ENCODE peak calls at places on chromosomes 13 and 19, in four cellular contexts. V is lung, K is cardiac fibroblast, S is EL. H is an unnamed sample.

GRCh38 chr19:3606690-3607289 is at the start of gene TBXA2R:
- DNase-seq in V (peak), K (peak), S (peak), H (no peak)

GRCh38 chr13:87671824-87672603 is 843 bp downstream of the SLITRK5 start:
- DNase-seq in V (no peak), K (no peak), S (no peak), H (no peak)

GRCh38 chr13:88144580-88144979 is 473.4 kb downstream of the SLITRK5 start:
- DNase-seq in V (no peak), K (no peak), S (no peak), H (no peak)

GRCh38 chr13:51804295-51805172 is 571 bp upstream of the DHRS12 start:
- DNase-seq in V (no peak), K (no peak), S (no peak), H (no peak)

GRCh38 chr13:32475403-32475802 is 47.5 kb upstream of the N4BP2L1 start:
- DNase-seq in V (no peak), K (no peak), S (no peak), H (no peak)

GRCh38 chr19:14763497-14764145 is 14.7 kb downstream of the ADGRE2 start:
- DNase-seq in V (no peak), K (no peak), S (no peak), H (no peak)

GRCh38 chr19:53910170-53910518 is 1.1 kb downstream of the CACNG7 start:
- DNase-seq in V (no peak), K (no peak), S (no peak), H (no peak)

GRCh38 chr13:93146584-93147292 is 79.9 kb upstream of the GPC6 start:
- DNase-seq in V (no peak), K (peak), S (peak), H (no peak)

GRCh38 chr13:33111414-33112110 is 95.3 kb downstream of the KL start:
- DNase-seq in V (no peak), K (peak), S (peak), H (no peak)

GRCh38 chr19:50047686-50048085 is 21.9 kb downstream of the ZNF473 start:
- DNase-seq in V (no peak), K (no peak), S (no peak), H (no peak)

GRCh38 chr13:78256479-78256878 is 337.8 kb upstream of the EDNRB start:
- DNase-seq in V (no peak), K (no peak), S (no peak), H (no peak)